ENCODE peak calls at places on chromosomes 13 and 19, in eight cellular contexts. One of them, this sample, is unnamed. For H3K4me1 and H3K27me3, the result is how much of the 10 kb centered on the place peaks cover.

GRCh38 chr19:5048727-5049553 is 80.0 kb downstream of the KDM4B start:
- DNase-seq in colonic mucosa: peak
- DNase-seq in H9: no peak
- DNase-seq in right lobe of liver: no peak
- DNase-seq in cardiac muscle cell: peak
- DNase-seq in tibial artery: peak
- DNase-seq in Panc1: no peak
- DNase-seq in PC-9: no peak
- DNase-seq in this sample: no peak

GRCh38 chr19:30664358-30665058 is 292.3 kb downstream of the ZNF536 start:
- DNase-seq in colonic mucosa: no peak
- DNase-seq in H9: peak
- DNase-seq in right lobe of liver: peak
- DNase-seq in cardiac muscle cell: peak
- DNase-seq in tibial artery: no peak
- DNase-seq in Panc1: no peak
- DNase-seq in PC-9: no peak
- DNase-seq in this sample: peak

GRCh38 chr19:38245826-38246498 is 10.2 kb downstream of the PPP1R14A start:
- DNase-seq in colonic mucosa: no peak
- DNase-seq in H9: no peak
- DNase-seq in right lobe of liver: no peak
- DNase-seq in cardiac muscle cell: peak
- DNase-seq in tibial artery: peak
- DNase-seq in Panc1: no peak
- DNase-seq in PC-9: no peak
- DNase-seq in this sample: no peak

GRCh38 chr13:106701810-106702341 is 133.9 kb upstream of the ARGLU1 start:
- DNase-seq in colonic mucosa: no peak
- DNase-seq in H9: no peak
- DNase-seq in right lobe of liver: no peak
- DNase-seq in cardiac muscle cell: no peak
- DNase-seq in tibial artery: no peak
- DNase-seq in Panc1: no peak
- DNase-seq in PC-9: no peak
- DNase-seq in this sample: no peak

GRCh38 chr13:23979361-23980159 is 82.3 kb upstream of the C1QTNF9B start:
- DNase-seq in colonic mucosa: peak
- DNase-seq in H9: peak
- DNase-seq in right lobe of liver: peak
- DNase-seq in cardiac muscle cell: peak
- DNase-seq in tibial artery: peak
- DNase-seq in Panc1: no peak
- DNase-seq in PC-9: no peak
- DNase-seq in this sample: peak

GRCh38 chr13:68627377-68627776 is 1397.2 kb upstream of the PCDH9 start:
- DNase-seq in colonic mucosa: no peak
- DNase-seq in H9: no peak
- DNase-seq in right lobe of liver: no peak
- DNase-seq in cardiac muscle cell: no peak
- DNase-seq in tibial artery: no peak
- DNase-seq in Panc1: no peak
- DNase-seq in PC-9: no peak
- DNase-seq in this sample: no peak

GRCh38 chr13:114082849-114083645 is 49.4 kb downstream of the RASA3 start:
- DNase-seq in colonic mucosa: no peak
- DNase-seq in H9: no peak
- DNase-seq in right lobe of liver: peak
- DNase-seq in cardiac muscle cell: no peak
- DNase-seq in tibial artery: peak
- DNase-seq in Panc1: no peak
- DNase-seq in PC-9: no peak
- DNase-seq in this sample: no peak

GRCh38 chr19:18647371-18647767 is 10.5 kb downstream of the KLHL26 start:
- DNase-seq in colonic mucosa: no peak
- DNase-seq in H9: no peak
- DNase-seq in right lobe of liver: no peak
- DNase-seq in cardiac muscle cell: no peak
- DNase-seq in tibial artery: no peak
- DNase-seq in Panc1: no peak
- DNase-seq in PC-9: no peak
- DNase-seq in this sample: no peak

GRCh38 chr13:23268441-23268840 is 87.7 kb downstream of the SGCG start:
- DNase-seq in colonic mucosa: no peak
- DNase-seq in H9: no peak
- DNase-seq in right lobe of liver: no peak
- DNase-seq in cardiac muscle cell: no peak
- DNase-seq in tibial artery: no peak
- DNase-seq in Panc1: no peak
- DNase-seq in PC-9: no peak
- DNase-seq in this sample: no peak

GRCh38 chr13:24851546-24851945 is 87.6 kb downstream of the RNF17 start:
- DNase-seq in colonic mucosa: no peak
- DNase-seq in H9: no peak
- DNase-seq in right lobe of liver: no peak
- DNase-seq in cardiac muscle cell: peak
- DNase-seq in tibial artery: no peak
- DNase-seq in Panc1: no peak
- DNase-seq in PC-9: no peak
- DNase-seq in this sample: no peak

GRCh38 chr13:38202730-38203129 is 146.9 kb upstream of the UFM1 start:
- DNase-seq in colonic mucosa: no peak
- DNase-seq in H9: no peak
- DNase-seq in right lobe of liver: no peak
- DNase-seq in cardiac muscle cell: peak
- DNase-seq in tibial artery: no peak
- DNase-seq in Panc1: no peak
- DNase-seq in PC-9: no peak
- DNase-seq in this sample: no peak

GRCh38 chr19:38216785-38217746 is 7.0 kb downstream of the DPF1 start:
- DNase-seq in colonic mucosa: no peak
- DNase-seq in H9: no peak
- DNase-seq in right lobe of liver: no peak
- DNase-seq in cardiac muscle cell: no peak
- DNase-seq in tibial artery: no peak
- DNase-seq in Panc1: no peak
- DNase-seq in PC-9: no peak
- DNase-seq in this sample: no peak

GRCh38 chr13:46377554-46377953 is 9.5 kb downstream of the RUBCNL start:
- DNase-seq in colonic mucosa: peak
- DNase-seq in H9: no peak
- DNase-seq in right lobe of liver: no peak
- DNase-seq in cardiac muscle cell: no peak
- DNase-seq in tibial artery: no peak
- DNase-seq in Panc1: no peak
- DNase-seq in PC-9: no peak
- DNase-seq in this sample: no peak

GRCh38 chr13:46372071-46372470 is 15.0 kb downstream of the RUBCNL start:
- DNase-seq in colonic mucosa: no peak
- DNase-seq in H9: no peak
- DNase-seq in right lobe of liver: no peak
- DNase-seq in cardiac muscle cell: no peak
- DNase-seq in tibial artery: no peak
- DNase-seq in Panc1: no peak
- DNase-seq in PC-9: no peak
- DNase-seq in this sample: no peak

GRCh38 chr13:46369506-46370268 is 17.4 kb downstream of the RUBCNL start:
- DNase-seq in colonic mucosa: no peak
- DNase-seq in H9: no peak
- DNase-seq in right lobe of liver: no peak
- DNase-seq in cardiac muscle cell: peak
- DNase-seq in tibial artery: no peak
- DNase-seq in Panc1: no peak
- DNase-seq in PC-9: no peak
- DNase-seq in this sample: no peak

GRCh38 chr13:46374710-46375109 is 12.3 kb downstream of the RUBCNL start:
- DNase-seq in colonic mucosa: no peak
- DNase-seq in H9: no peak
- DNase-seq in right lobe of liver: no peak
- DNase-seq in cardiac muscle cell: no peak
- DNase-seq in tibial artery: no peak
- DNase-seq in Panc1: no peak
- DNase-seq in PC-9: no peak
- DNase-seq in this sample: no peak

DNA sequence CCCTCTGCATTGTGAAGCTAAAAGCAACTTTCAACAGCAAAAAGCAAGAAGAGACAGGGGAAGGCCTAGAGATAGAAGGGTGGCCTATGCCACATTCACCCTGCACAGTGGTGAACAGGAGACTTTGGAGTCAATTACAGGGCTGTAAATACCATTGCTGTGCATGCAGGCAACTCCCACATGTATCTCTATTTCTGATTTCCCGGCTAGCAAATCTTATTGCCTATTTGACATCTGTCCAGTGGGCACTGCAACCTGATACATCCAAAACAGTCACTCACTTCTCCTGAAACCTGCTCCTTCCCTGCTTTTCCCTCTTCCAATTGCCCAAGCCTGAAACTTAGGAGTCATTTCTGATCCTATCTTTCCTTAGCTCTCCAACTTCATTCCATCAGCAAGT is 13.4 kb downstream of the RUBCNL start:
- DNase-seq in colonic mucosa: peak
- DNase-seq in H9: no peak
- DNase-seq in right lobe of liver: no peak
- DNase-seq in cardiac muscle cell: no peak
- DNase-seq in tibial artery: no peak
- DNase-seq in Panc1: no peak
- DNase-seq in PC-9: no peak
- DNase-seq in this sample: no peak
- H3K4me1 ChIP-seq in colonic mucosa: under half
- H3K4me1 ChIP-seq in H9: under half
- H3K4me1 ChIP-seq in right lobe of liver: under half
- H3K4me1 ChIP-seq in cardiac muscle cell: under half
- H3K4me1 ChIP-seq in tibial artery: under half
- H3K4me1 ChIP-seq in Panc1: under half
- H3K4me1 ChIP-seq in PC-9: under half
- H3K4me1 ChIP-seq in this sample: under half

GRCh38 chr13:31882794-31883193 is 143.5 kb downstream of the RXFP2 start:
- DNase-seq in colonic mucosa: no peak
- DNase-seq in H9: no peak
- DNase-seq in right lobe of liver: no peak
- DNase-seq in cardiac muscle cell: no peak
- DNase-seq in tibial artery: no peak
- DNase-seq in Panc1: no peak
- DNase-seq in PC-9: no peak
- DNase-seq in this sample: no peak

GRCh38 chr13:31881495-31881882 is 142.2 kb downstream of the RXFP2 start:
- DNase-seq in colonic mucosa: no peak
- DNase-seq in H9: no peak
- DNase-seq in right lobe of liver: no peak
- DNase-seq in cardiac muscle cell: no peak
- DNase-seq in tibial artery: no peak
- DNase-seq in Panc1: no peak
- DNase-seq in PC-9: no peak
- DNase-seq in this sample: no peak

GRCh38 chr13:31887311-31887710 is 144.3 kb upstream of the FRY start:
- DNase-seq in colonic mucosa: no peak
- DNase-seq in H9: no peak
- DNase-seq in right lobe of liver: no peak
- DNase-seq in cardiac muscle cell: peak
- DNase-seq in tibial artery: no peak
- DNase-seq in Panc1: no peak
- DNase-seq in PC-9: no peak
- DNase-seq in this sample: no peak

GRCh38 chr13:31884556-31884955 is 145.2 kb downstream of the RXFP2 start:
- DNase-seq in colonic mucosa: no peak
- DNase-seq in H9: no peak
- DNase-seq in right lobe of liver: no peak
- DNase-seq in cardiac muscle cell: no peak
- DNase-seq in tibial artery: no peak
- DNase-seq in Panc1: no peak
- DNase-seq in PC-9: no peak
- DNase-seq in this sample: no peak

GRCh38 chr13:31885994-31886393 is 145.6 kb upstream of the FRY start:
- DNase-seq in colonic mucosa: no peak
- DNase-seq in H9: no peak
- DNase-seq in right lobe of liver: no peak
- DNase-seq in cardiac muscle cell: peak
- DNase-seq in tibial artery: no peak
- DNase-seq in Panc1: no peak
- DNase-seq in PC-9: no peak
- DNase-seq in this sample: peak
- TF ChIP-seq CTCF in colonic mucosa: no peak
- TF ChIP-seq CTCF in H9: no peak
- TF ChIP-seq CTCF in right lobe of liver: no peak
- TF ChIP-seq CTCF in cardiac muscle cell: no peak
- TF ChIP-seq CTCF in tibial artery: no peak
- TF ChIP-seq CTCF in Panc1: no peak
- TF ChIP-seq CTCF in PC-9: no peak
- TF ChIP-seq CTCF in this sample: peak

DNA sequence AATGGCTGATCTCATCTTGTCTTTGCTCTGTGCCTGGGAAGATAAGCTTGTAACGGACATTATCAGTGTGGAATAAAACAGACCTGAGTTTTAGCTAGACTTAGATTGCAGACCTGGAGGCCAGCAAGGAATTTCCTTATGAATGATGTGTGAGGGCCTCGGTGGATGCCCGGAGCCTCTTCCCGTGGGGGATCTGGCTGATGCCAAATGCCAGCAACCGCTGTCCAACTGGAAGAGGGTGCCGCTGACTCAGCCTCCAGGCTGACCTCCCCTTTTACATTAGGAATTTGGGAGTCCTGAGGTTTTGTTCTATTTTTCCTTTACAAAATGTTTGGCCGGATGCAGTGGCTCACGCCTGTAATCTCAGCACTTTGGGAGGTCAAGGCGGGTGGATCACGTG is 19.6 kb upstream of the LILRA2 start:
- DNase-seq in colonic mucosa: no peak
- DNase-seq in H9: no peak
- DNase-seq in right lobe of liver: no peak
- DNase-seq in cardiac muscle cell: no peak
- DNase-seq in tibial artery: no peak
- DNase-seq in Panc1: no peak
- DNase-seq in PC-9: no peak
- DNase-seq in this sample: no peak
- H3K27me3 ChIP-seq in colonic mucosa: under half
- H3K27me3 ChIP-seq in H9: under half
- H3K27me3 ChIP-seq in right lobe of liver: under half
- H3K27me3 ChIP-seq in cardiac muscle cell: under half
- H3K27me3 ChIP-seq in tibial artery: under half
- H3K27me3 ChIP-seq in Panc1: under half
- H3K27me3 ChIP-seq in PC-9: half or more
- H3K27me3 ChIP-seq in this sample: under half

DNA sequence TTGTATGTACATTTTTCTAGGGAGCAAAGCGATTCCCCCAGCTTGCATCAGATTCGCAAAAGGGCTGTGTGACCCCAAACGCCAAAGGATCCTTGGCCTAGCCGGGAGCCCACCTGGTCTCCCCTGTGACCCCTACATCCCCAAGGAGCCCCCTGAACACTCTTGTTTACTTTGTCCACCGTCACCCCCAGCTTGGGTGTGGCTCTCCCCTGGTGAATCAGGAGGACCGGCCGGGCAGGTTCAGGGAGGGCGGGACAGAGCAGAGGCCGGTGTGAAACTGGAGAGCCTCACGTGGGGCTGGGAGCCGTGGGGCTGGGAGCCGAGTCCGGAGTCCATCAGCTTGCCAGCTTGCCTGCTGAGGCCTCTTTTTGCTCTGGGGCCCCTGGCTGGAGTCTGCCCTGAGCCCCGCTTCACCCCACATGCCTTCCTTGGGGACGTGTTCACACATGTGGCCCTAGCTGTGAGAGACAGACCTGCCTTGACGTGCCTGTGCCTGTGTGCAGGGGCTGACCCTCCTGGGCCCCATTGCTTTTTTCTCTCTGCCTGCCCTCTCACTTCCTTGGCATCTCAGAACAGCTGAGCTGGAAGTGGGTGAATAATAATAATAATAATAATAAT is 2.0 kb downstream of the ITPKC start:
- DNase-seq in colonic mucosa: peak
- DNase-seq in H9: peak
- DNase-seq in right lobe of liver: peak
- DNase-seq in cardiac muscle cell: peak
- DNase-seq in tibial artery: peak
- DNase-seq in Panc1: no peak
- DNase-seq in PC-9: peak
- DNase-seq in this sample: no peak
- H3K4me1 ChIP-seq in colonic mucosa: under half
- H3K4me1 ChIP-seq in H9: under half
- H3K4me1 ChIP-seq in right lobe of liver: under half
- H3K4me1 ChIP-seq in cardiac muscle cell: under half
- H3K4me1 ChIP-seq in tibial artery: under half
- H3K4me1 ChIP-seq in Panc1: under half
- H3K4me1 ChIP-seq in PC-9: under half
- H3K4me1 ChIP-seq in this sample: under half